ENCODE peak calls at places on chromosomes 6 and 20, in four cellular contexts. Q, X, B and D are unnamed samples.
A peak's percentile ranks its signal among the peaks of the same experiment; 100 is the strongest.

GRCh38 chr6:149454405-149454848 is 30.4 kb downstream of the ZC3H12D start:
- DNase-seq in Q (no peak), X (no peak), B (no peak), D (peak; percentile 96)

GRCh38 chr20:16580127-16580526 is 6.9 kb upstream of the KIF16B start:
- DNase-seq in B (peak; percentile 33), X (no peak), Q (no peak), D (peak; percentile 90)

GRCh38 chr20:60565093-60565492 is 606.9 kb downstream of the CDH26 start:
- DNase-seq in X (no peak), Q (no peak), B (no peak), D (no peak)

GRCh38 chr6:23282243-23283021 is 713.1 kb downstream of the HDGFL1 start:
- DNase-seq in X (no peak), B (no peak), Q (no peak), D (no peak)

GRCh38 chr6:156900292-156900691 is 123.1 kb downstream of the ARID1B start:
- DNase-seq in X (no peak), B (no peak), Q (no peak), D (no peak)

GRCh38 chr6:133512410-133513016 is 271.4 kb downstream of the EYA4 start:
- DNase-seq in X (peak; percentile 55), Q (peak; percentile 83), B (peak; percentile 53), D (peak; percentile 64)

GRCh38 chr6:17584241-17584803 is 15.8 kb upstream of the FAM8A1 start:
- DNase-seq in X (peak; percentile 83), B (peak; percentile 68), Q (peak; percentile 53), D (peak; percentile 80)

GRCh38 chr6:64683682-64684081 is 1023.3 kb downstream of the EYS start:
- DNase-seq in Q (peak; percentile 73), B (no peak), X (peak; percentile 6), D (no peak)

GRCh38 chr20:7866279-7866678 is 74.0 kb downstream of the HAO1 start:
- DNase-seq in X (no peak), B (no peak), Q (no peak), D (no peak)

GRCh38 chr20:1477896-1478490 is 11.3 kb upstream of the NSFL1C start:
- DNase-seq in X (no peak), B (no peak), Q (no peak), D (no peak)

GRCh38 chr6:33201147-33201545 is 479 bp downstream of the SLC39A7 start:
- DNase-seq in B (no peak), X (peak; percentile 59), Q (no peak), D (no peak)

DNA sequence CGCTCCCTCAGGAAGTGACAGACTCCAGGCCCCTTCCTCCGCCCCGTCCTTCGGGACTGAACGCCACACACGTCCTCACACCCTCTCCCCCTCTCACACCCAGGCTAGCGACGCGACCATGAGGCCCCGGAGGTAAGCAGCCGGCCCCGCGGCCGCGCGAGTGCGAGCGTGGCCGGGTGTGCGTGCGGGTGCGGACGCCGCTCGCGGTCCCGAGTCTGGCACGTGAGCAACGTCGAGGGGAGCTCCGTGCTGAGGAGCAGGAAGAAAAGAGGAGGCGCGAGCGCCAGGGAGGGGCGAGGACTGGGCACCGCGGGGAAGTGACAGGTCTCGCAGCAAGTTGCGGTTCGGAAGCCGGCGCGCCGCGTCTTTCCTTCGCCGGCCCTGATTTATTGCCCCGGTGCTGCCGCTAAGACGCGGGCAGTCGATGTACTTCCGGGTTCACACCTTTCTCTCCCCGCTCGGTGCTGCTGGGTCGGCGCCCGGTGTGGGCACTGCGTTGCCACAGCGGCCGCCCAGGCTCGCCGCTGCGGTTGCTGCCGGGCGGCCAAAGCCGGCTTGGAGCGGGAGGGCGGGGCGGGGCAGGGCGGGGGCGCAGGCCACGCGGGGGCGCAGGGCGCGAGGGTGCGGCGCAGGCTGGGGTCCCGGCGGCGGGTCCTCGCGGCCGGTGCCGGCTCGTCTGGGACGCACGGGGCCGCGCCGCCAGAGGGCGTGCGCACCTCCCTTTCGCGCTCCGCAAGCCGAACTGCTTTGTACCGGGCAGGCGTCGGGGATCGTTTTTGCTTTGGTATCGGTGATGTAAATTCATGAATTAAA is 15.8 kb upstream of the LIN28B start:
- DNase-seq in Q (peak; percentile 92), B (no peak), X (peak; percentile 88), D (peak; percentile 26)
- TF ChIP-seq CTCF in Q (peak; percentile 89), B (no peak), X (peak; percentile 58), D (peak; percentile 35)

GRCh38 chr20:2872304-2873009 is 824 bp upstream of the PTPRA start:
- DNase-seq in Q (peak; percentile 85), X (peak; percentile 61), B (peak; percentile 71), D (peak; percentile 54)

GRCh38 chr20:2867081-2867860 is 6.0 kb upstream of the PTPRA start:
- DNase-seq in B (no peak), Q (no peak), X (no peak), D (no peak)

GRCh38 chr20:2871111-2871465 is 2.2 kb upstream of the PTPRA start:
- DNase-seq in B (no peak), Q (no peak), X (no peak), D (peak; percentile 62)

GRCh38 chr20:2871555-2872303 is 1.6 kb upstream of the PTPRA start:
- DNase-seq in Q (peak; percentile 59), X (no peak), B (no peak), D (no peak)

GRCh38 chr20:2869381-2869780 is 3.9 kb upstream of the PTPRA start:
- DNase-seq in Q (no peak), B (no peak), X (no peak), D (no peak)
- H3K4me3 ChIP-seq in Q (no peak overlapping the region), B (no peak overlapping the region), X (no peak overlapping the region), D (no peak overlapping the region)

GRCh38 chr6:169865346-169866139 is 114.1 kb downstream of the ERMARD start:
- DNase-seq in B (no peak), X (no peak), Q (peak; percentile 25), D (no peak)

GRCh38 chr6:169868458-169868857 is 117.0 kb downstream of the ERMARD start:
- DNase-seq in X (no peak), Q (peak; percentile 41), B (no peak), D (no peak)

GRCh38 chr6:169866140-169866534 is 114.7 kb downstream of the ERMARD start:
- DNase-seq in X (no peak), Q (peak; percentile 16), B (no peak), D (no peak)

GRCh38 chr6:169867751-169868191 is 116.3 kb downstream of the ERMARD start:
- DNase-seq in X (no peak), B (no peak), Q (peak; percentile 38), D (no peak)

DNA sequence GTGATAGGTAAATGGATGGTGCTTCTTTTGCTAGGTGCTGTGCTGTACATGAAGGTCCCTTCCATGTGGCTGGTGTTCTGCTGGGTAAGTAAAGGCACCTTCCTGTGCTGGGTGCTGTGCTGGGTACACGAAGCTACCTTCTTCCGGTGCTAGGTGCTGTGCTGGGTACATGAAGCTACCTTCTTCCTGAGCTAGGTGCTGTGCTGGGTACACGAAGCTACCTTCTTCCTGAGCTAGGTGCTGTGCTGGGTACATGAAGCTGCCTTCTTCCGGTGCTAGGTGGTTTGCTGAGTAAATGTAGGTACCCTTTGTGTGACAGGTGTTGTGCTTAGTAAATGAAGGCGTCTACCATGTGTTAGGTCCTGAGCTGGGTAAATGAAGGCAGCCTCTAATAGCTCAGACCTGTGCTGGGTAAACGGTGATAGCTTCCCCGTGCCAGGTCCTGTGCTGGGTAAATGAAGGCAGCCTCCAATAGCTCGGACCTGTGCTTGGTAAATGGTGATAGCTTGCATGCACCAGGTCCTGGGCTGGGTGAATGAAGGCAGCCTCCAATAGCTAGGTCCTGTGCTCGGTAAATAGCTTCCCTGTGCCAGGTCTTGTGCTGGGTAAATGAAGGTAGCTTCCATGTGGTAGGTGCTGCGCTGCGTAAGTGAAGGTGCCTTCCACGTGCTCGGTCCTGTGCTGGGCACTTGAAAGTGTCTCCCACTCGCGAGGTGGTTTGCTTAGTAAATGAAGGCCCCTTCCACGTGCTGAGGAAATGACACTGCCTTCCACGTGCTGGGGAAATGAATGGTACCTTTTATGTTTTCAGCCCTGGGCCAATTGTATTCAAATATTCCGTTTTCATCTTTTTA is 115.5 kb downstream of the ERMARD start:
- DNase-seq in B (no peak), Q (peak; percentile 25), X (no peak), D (no peak)
- TF ChIP-seq CTCF in B (no peak), Q (no peak), X (no peak), D (no peak)

GRCh38 chr6:155252581-155252980 is 11.2 kb upstream of the CLDN20 start:
- DNase-seq in B (no peak), Q (peak; percentile 45), X (no peak), D (no peak)

GRCh38 chr6:155248021-155249001 is 15.5 kb upstream of the CLDN20 start:
- DNase-seq in X (peak; percentile 43), B (peak; percentile 50), Q (peak; percentile 82), D (peak; percentile 80)

GRCh38 chr6:155247618-155248017 is 16.2 kb upstream of the CLDN20 start:
- DNase-seq in Q (peak; percentile 63), B (peak; percentile 56), X (no peak), D (peak; percentile 31)

GRCh38 chr6:155253337-155253736 is 10.5 kb upstream of the CLDN20 start:
- DNase-seq in Q (peak; percentile 74), B (no peak), X (no peak), D (no peak)

DNA sequence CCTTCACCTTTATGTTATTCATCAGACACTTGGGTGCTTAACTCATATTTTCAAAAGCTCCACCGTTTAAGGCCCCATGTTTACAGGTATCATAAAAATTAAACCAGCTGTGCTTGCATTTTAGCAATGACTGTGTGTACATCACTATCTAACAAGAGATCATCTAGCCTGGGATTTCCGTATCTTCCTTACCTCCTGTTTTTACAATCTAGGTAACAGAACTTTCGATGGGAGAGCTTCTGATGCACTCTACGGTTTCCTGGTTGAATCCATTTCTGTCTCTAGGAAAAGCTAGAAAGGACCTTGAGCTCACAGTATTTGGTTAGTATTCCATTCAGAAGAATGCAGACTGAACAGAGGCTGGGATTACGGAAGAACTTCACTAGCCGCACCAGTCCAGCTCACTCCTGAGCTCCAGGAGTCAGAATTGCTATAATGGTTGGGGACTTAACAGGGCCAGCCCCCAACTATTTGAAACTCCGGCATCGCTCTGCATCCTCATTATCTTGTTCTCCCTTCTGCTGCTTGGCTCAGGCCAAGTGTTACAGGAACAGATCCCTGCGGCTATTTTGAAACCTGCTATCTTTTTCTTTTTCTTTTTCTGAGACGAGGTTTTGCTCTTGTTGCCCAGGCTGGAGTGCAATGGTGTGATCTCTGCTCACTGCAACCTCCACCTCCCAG is 13.0 kb upstream of the CLDN20 start:
- DNase-seq in B (no peak), Q (peak; percentile 24), X (no peak), D (no peak)
- H3K4me3 ChIP-seq in B (no peak overlapping the region), Q (no peak overlapping the region), X (no peak overlapping the region), D (no peak overlapping the region)

GRCh38 chr6:76940186-76940585 is 523.1 kb downstream of the HTR1B start:
- DNase-seq in X (no peak), B (no peak), Q (no peak), D (peak; percentile 6)
- TF ChIP-seq CTCF in X (no peak), B (no peak), Q (no peak), D (no peak)

GRCh38 chr6:1735239-1735803 is 125.6 kb downstream of the FOXC1 start:
- DNase-seq in Q (no peak), X (no peak), B (no peak), D (no peak)
- H3K4me3 ChIP-seq in Q (no peak overlapping the region), X (no peak overlapping the region), B (no peak overlapping the region), D (no peak overlapping the region)

GRCh38 chr6:72626126-72626525 is 4.3 kb downstream of the KCNQ5 start:
- DNase-seq in B (no peak), Q (no peak), X (no peak), D (no peak)

GRCh38 chr6:72623808-72624207 is 1.9 kb downstream of the KCNQ5 start:
- DNase-seq in Q (no peak), X (peak; percentile 6), B (no peak), D (no peak)

GRCh38 chr6:72621243-72622093 is at the start of gene KCNQ5:
- DNase-seq in X (peak; percentile 52), B (peak; percentile 11), Q (peak; percentile 82), D (no peak)

GRCh38 chr6:72622094-72622540 is 253 bp downstream of the KCNQ5 start:
- DNase-seq in B (peak; percentile 36), X (peak; percentile 87), Q (peak; percentile 87), D (no peak)

GRCh38 chr6:72624557-72625160 is 2.8 kb downstream of the KCNQ5 start:
- DNase-seq in X (peak; percentile 49), B (peak; percentile 27), Q (no peak), D (peak; percentile 26)
- TF ChIP-seq CTCF in X (peak; percentile 81), B (no peak), Q (peak; percentile 82), D (peak; percentile 74)